ENCODE peak calls at places on chromosome 15, in six cellular contexts. K, L, N, O, V and S are unnamed samples.

GRCh38 chr15:89332446-89332845 is 2.2 kb downstream of the POLG start:
- DNase-seq in N (peak), V (no peak), O (no peak), K (no peak), L (no peak), S (no peak)

GRCh38 chr15:62715946-62716345 is 326.6 kb upstream of the TPM1 start:
- DNase-seq in O (no peak), N (no peak), V (no peak), L (no peak), K (no peak), S (no peak)

GRCh38 chr15:78129098-78130011 is 1.9 kb downstream of the CIB2 start:
- DNase-seq in L (no peak), K (no peak), N (no peak), O (no peak), V (peak), S (no peak)

GRCh38 chr15:57559875-57560274 is 31.8 kb upstream of the MYZAP start:
- DNase-seq in K (peak), V (peak), N (no peak), O (peak), L (peak), S (no peak)

GRCh38 chr15:80242802-80243201 is 9.2 kb downstream of the CTXND1 start:
- DNase-seq in N (no peak), O (no peak), L (no peak), K (no peak), V (no peak), S (no peak)

GRCh38 chr15:56095406-56095805 is 102.0 kb upstream of the NEDD4 start:
- DNase-seq in O (no peak), L (no peak), K (no peak), V (no peak), N (no peak), S (no peak)

GRCh38 chr15:69498282-69498681 is 45.7 kb downstream of the RPLP1 start:
- DNase-seq in N (no peak), L (no peak), O (no peak), K (no peak), V (no peak), S (no peak)

GRCh38 chr15:50823281-50823680 is 57.8 kb upstream of the SPPL2A start:
- DNase-seq in O (no peak), V (no peak), K (no peak), N (no peak), L (no peak), S (no peak)

GRCh38 chr15:40279437-40280141 is 3.3 kb downstream of the ANKRD63 start:
- DNase-seq in N (peak), O (peak), L (peak), V (peak), K (no peak), S (no peak)

GRCh38 chr15:39140060-39140604 is 440.7 kb upstream of the THBS1 start:
- DNase-seq in N (peak), L (no peak), V (no peak), K (no peak), O (no peak), S (peak)

GRCh38 chr15:62058327-62059028 is 1.8 kb downstream of the VPS13C start:
- DNase-seq in O (no peak), K (no peak), V (no peak), N (no peak), L (no peak), S (no peak)

GRCh38 chr15:100863406-100864198 is 16.0 kb upstream of the ALDH1A3 start:
- DNase-seq in N (peak), L (no peak), O (no peak), K (no peak), V (peak), S (peak)

GRCh38 chr15:50315814-50316630 is 39.0 kb downstream of the GABPB1 start:
- DNase-seq in O (no peak), L (no peak), N (peak), V (no peak), K (no peak), S (peak)

GRCh38 chr15:84638103-84638502 is 16.0 kb downstream of the WDR73 start:
- DNase-seq in V (no peak), N (peak), O (no peak), K (no peak), L (no peak), S (no peak)

GRCh38 chr15:43514241-43515057 is 3.0 kb upstream of the MAP1A start:
- DNase-seq in N (peak), V (peak), L (no peak), K (peak), O (peak), S (peak)

GRCh38 chr15:101600024-101600423 is 52.2 kb downstream of the TM2D3 start:
- DNase-seq in K (no peak), N (no peak), O (no peak), L (no peak), V (no peak), S (no peak)

GRCh38 chr15:43955140-43955539 is 128.3 kb downstream of the WDR76 start:
- DNase-seq in N (no peak), L (no peak), O (no peak), V (no peak), K (no peak), S (no peak)

GRCh38 chr15:63833246-63833696 is 477 bp downstream of the HERC1 start:
- DNase-seq in V (peak), L (peak), N (peak), K (no peak), O (peak), S (no peak)

GRCh38 chr15:23690450-23690852 is 3.3 kb upstream of the NDN start:
- DNase-seq in K (no peak), N (peak), L (peak), V (peak), O (peak), S (peak)

DNA sequence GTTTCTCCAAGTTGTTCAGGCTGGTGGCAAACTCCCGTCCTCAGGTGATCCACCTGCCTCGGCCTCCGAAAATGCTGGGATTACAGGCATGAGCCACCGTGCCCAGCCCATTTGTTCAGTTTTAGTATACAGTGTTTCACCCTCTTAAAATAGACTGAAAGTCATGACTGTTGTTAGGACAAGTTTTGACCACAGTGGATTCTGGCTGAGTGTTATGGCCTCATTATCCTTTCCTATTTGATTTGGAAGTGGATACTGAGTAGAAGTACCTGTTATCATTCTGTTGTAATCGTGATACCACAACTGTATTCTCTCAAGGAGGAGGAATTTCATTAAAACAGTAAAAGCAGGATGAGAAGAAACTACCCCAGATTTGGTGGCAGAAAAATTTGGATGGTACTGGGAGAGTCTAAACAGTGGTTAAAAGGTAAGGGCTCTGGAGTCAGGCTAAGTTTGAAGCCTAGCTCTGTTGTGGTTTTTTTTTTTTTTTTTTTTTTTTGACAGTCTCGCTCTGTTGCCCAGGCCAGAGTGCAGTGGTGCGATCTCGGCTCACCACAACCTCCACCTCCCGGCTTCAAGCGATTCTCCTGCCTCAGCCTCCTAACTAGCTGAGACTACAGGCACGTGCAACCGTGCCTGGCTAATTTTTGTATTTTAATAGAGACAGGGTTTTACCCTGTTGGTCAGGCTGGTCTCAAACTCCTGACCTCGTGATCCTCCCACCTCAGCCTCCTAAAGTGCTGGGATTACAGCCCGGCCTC is 2.6 kb downstream of the MAP2K1 start:
- DNase-seq in O (no peak), V (no peak), N (no peak), L (no peak), K (no peak), S (no peak)
- H3K4me3 ChIP-seq in O (no peak), V (peak), N (no peak), L (no peak), K (no peak), S (no peak)

DNA sequence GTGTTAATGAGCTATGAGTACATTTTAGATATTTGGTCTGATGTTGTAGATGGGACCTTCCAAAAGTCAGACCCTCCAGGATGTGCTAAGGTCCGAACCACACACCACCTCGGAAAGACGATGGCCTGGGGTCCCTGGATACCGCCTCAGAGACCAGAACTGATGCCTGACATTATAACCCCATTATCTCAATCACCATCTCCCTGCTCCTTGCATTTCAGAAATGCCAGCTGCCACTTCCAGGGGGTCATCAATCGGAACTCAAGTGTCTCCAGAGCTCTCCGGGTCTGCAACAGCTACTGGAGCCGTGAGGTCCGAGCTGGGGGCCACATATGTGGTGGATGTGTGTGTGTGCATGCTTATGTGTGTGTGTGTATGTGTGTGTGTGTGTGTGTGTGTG is 7.9 kb downstream of the DUOX1 start:
- DNase-seq in N (no peak), K (no peak), L (no peak), O (peak), V (no peak), S (no peak)
- H3K4me3 ChIP-seq in N (no peak), K (no peak), L (no peak), O (no peak), V (no peak), S (no peak)

GRCh38 chr15:31217067-31217466 is 109.6 kb upstream of the KLF13 start:
- DNase-seq in N (no peak), L (no peak), K (no peak), O (no peak), V (no peak), S (no peak)

GRCh38 chr15:31216210-31216911 is 110.3 kb upstream of the KLF13 start:
- DNase-seq in K (peak), V (peak), N (peak), L (peak), O (peak), S (no peak)

GRCh38 chr15:31214864-31215489 is 111.7 kb upstream of the KLF13 start:
- DNase-seq in K (no peak), V (peak), O (peak), L (no peak), N (no peak), S (no peak)

GRCh38 chr15:31214158-31214863 is 112.3 kb upstream of the KLF13 start:
- DNase-seq in V (no peak), O (no peak), N (no peak), K (no peak), L (no peak), S (no peak)

DNA sequence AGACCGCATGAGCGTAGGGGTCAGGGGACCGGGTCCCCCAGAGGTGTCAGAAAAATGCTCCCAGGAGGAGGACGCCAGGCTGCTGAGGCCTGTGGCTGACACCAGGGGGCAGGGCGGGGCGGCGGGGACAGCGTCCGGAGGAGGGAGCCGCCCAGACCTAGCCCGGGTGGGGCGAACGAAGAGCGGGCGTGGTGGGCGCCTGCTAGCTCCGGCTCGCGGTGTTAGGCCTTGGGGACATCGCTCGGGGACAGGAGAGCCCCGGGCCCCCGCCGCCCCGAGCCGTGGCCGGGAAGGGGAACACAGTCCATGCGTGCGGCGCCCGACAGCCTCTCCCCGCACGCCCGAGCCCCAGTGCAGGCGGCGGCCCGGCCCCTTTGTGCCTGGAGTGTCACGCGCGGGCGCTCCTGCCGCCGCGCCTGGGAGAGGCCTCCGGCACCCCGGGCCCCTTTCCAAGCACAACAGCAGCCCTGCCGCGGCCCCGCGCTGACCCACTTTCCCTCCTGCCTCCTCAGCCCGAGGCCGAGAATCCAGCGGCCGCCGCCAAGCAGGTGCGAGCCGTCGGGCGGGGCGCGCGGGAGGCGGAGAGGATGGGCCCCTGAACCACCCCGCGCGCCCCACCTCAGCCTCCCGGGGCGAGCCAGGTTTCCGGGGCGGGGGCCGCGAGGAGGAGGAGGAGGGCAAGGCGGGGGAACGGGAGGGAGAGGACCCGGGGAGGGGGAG is 111.0 kb upstream of the KLF13 start:
- DNase-seq in O (peak), N (peak), L (peak), V (peak), K (peak), S (no peak)
- H3K4me3 ChIP-seq in O (peak), N (peak), L (peak), V (peak), K (peak), S (peak)

DNA sequence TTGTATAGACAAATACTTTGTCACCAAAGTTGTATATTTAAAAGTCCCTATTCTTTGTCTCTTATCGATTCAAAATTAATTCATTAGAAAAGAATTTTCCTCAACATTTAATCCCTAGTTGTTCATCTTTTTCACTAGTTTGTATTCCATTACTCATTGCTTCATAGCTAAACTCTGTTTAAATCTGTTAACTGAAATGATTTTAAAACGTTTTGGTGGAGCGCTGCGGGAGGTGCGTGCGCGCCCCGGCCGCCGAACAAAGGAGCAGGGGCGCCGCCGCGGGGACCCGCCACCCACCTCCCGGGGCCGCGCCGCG is 56.4 kb upstream of the GOLGA8A start:
- DNase-seq in O (no peak), K (no peak), N (no peak), L (no peak), V (no peak), S (no peak)
- H3K4me3 ChIP-seq in O (no peak), K (no peak), N (no peak), L (no peak), V (no peak), S (no peak)

GRCh38 chr15:72222433-72222832 is 8.6 kb downstream of the PKM start:
- DNase-seq in K (no peak), O (no peak), L (no peak), V (peak), N (peak), S (no peak)
- H3K4me3 ChIP-seq in K (no peak), O (no peak), L (no peak), V (peak), N (no peak), S (no peak)

GRCh38 chr15:68231102-68231818 is 1.7 kb upstream of the CLN6 start:
- DNase-seq in K (no peak), O (no peak), N (no peak), L (no peak), V (no peak), S (no peak)

GRCh38 chr15:68228971-68229385 is 550 bp downstream of the CLN6 start:
- DNase-seq in K (no peak), V (no peak), O (no peak), L (no peak), N (no peak), S (no peak)

GRCh38 chr15:68228143-68228970 is 1.2 kb downstream of the CLN6 start:
- DNase-seq in N (peak), O (no peak), L (no peak), K (peak), V (no peak), S (no peak)

GRCh38 chr15:68229386-68230156 is at the start of gene CLN6:
- DNase-seq in K (peak), V (peak), N (peak), L (peak), O (peak), S (peak)

DNA sequence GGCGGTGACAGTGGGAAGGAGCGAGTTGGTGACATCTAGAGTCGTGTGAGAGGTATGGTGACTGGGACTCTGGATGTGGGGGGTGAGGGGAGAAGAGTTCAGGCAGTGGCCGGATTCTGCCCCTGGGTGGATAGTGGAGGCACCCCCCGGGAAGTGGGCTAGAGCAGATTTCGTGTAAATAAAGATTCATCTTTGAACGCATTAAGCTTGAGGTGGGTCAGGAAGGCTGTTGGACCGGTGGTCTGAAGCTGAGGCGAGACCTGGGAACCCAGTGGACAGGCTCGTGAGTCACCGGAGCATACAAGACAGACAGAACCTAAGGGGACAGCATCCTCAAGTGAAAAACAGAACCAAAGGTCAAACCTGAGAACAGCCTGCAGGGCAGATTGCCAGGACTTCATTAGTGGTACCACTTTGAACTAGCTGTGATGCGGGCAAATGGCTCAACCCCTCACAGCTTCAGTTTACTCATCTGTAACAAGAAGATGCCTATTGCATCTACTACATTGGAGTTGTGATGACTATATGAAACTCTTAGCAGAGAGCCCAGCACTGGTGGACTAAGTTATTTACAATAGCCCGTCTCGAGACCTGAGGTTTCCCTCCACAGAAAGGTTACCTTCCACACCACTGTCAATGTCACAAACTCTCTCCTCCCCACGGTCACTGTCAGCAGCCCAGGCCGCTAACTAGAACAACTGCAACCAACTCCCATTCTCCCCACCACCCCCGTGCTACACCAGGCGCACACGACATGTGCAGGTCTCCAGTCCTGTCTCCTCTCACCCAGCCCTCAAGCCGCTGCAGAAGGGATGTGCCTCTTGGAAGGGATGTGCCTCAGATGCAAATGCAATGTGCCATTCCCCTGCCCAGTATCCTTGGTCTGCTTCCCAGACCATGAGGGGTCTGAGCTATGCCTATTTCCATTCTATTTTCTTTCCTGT is 901 bp upstream of the CLN6 start:
- DNase-seq in V (no peak), L (no peak), N (no peak), K (no peak), O (no peak), S (no peak)
- H3K4me3 ChIP-seq in V (peak), L (peak), N (peak), K (peak), O (peak), S (peak)

GRCh38 chr15:93071469-93071891 is 17.5 kb downstream of the RGMA start:
- DNase-seq in O (no peak), L (no peak), K (no peak), N (peak), V (no peak), S (no peak)
- H3K4me3 ChIP-seq in O (peak), L (peak), K (peak), N (peak), V (peak), S (peak)

GRCh38 chr15:35061171-35062163 is 23.6 kb downstream of the NANOGP8 start:
- DNase-seq in L (peak), N (peak), K (no peak), V (no peak), O (no peak), S (no peak)
- H3K4me3 ChIP-seq in L (no peak), N (no peak), K (no peak), V (no peak), O (no peak), S (no peak)

DNA sequence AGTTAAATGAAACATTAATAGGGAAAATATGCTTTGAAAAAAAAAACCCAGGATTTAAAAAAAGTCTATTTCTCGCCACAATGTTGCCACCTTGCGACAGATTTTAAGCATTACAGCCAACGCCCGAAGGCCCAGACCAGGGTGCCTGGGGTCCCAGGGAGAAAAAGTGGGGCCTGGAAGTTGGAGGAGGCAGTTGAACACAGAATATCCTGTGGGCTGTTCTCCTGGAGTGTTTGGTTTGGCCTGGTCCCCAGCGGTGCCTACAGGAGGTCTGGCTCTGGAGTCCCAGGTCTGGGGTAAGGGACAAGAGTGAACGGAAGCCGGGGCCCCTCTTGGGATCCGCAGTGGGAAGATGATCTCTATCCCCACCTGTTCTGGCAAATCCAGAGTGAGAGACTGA is 3.4 kb downstream of the RNU6-1 start:
- DNase-seq in V (peak), O (no peak), K (no peak), N (no peak), L (peak), S (no peak)
- H3K4me3 ChIP-seq in V (peak), O (peak), K (peak), N (peak), L (peak), S (peak)